ENCODE peak calls at places on chromosomes 16 and 17, in ten cellular contexts. L is cardiac muscle cell; N is CD8-positive, alpha-beta memory T cell; R is neural progenitor cell; K is mesendoderm; U is astrocyte; X is mucosa of descending colon; H is stomach; G is BE2C; S is HCT116. F is an unnamed sample.
A peak's percentile ranks its signal among the peaks of the same experiment; 100 is the strongest.

GRCh38 chr17:41417576-41418015 is 6.8 kb downstream of the KRT37 start:
- DNase-seq in K (peak; percentile 65), N (no peak), U (no peak), L (no peak), G (no peak), S (no peak), H (no peak), X (peak; percentile 14), R (peak; percentile 35), F (no peak)

GRCh38 chr17:78242024-78242742 is 10.8 kb downstream of the TMEM235 start:
- DNase-seq in R (no peak), N (no peak), X (no peak), K (no peak), G (no peak), U (no peak), H (no peak), S (no peak), L (no peak), F (no peak)

GRCh38 chr17:14046978-14047377 is 22.3 kb upstream of the COX10 start:
- DNase-seq in G (no peak), U (no peak), R (no peak), H (no peak), K (no peak), N (no peak), X (no peak), S (no peak), L (no peak), F (no peak)

GRCh38 chr16:77223184-77223583 is 24.0 kb downstream of the SYCE1L start:
- DNase-seq in U (no peak), N (no peak), K (peak; percentile 71), G (peak; percentile 45), S (no peak), H (no peak), R (peak; percentile 48), L (no peak), X (no peak), F (no peak)

GRCh38 chr16:66717112-66717675 is 20.7 kb upstream of the CMTM4 start:
- DNase-seq in N (no peak), X (peak; percentile 67), R (peak; percentile 61), K (peak; percentile 83), G (peak; percentile 77), H (no peak), L (peak; percentile 67), U (peak; percentile 86), S (no peak), F (no peak)

GRCh38 chr17:48391460-48391859 is 38.6 kb downstream of the SKAP1 start:
- DNase-seq in K (no peak), H (no peak), L (no peak), R (no peak), U (no peak), X (no peak), S (no peak), N (no peak), G (no peak), F (no peak)

GRCh38 chr17:13395346-13395745 is 206.4 kb downstream of the HS3ST3A1 start:
- DNase-seq in L (peak; percentile 23), S (no peak), K (no peak), H (no peak), R (no peak), G (no peak), N (no peak), U (no peak), X (peak; percentile 4), F (no peak)

GRCh38 chr16:12155235-12155634 is 178.7 kb downstream of the SNX29 start:
- DNase-seq in H (no peak), S (no peak), U (no peak), X (no peak), G (no peak), R (no peak), K (no peak), L (no peak), N (no peak), F (no peak)

GRCh38 chr17:82101767-82102679 is 4.0 kb upstream of the FASN start:
- DNase-seq in N (no peak), X (no peak), S (no peak), U (no peak), L (no peak), K (peak; percentile 29), G (no peak), R (no peak), H (peak; percentile 73), F (no peak)

GRCh38 chr17:82098169-82098938 is at the start of gene FASN:
- DNase-seq in L (peak; percentile 98), X (peak; percentile 98), S (peak; percentile 91), K (peak; percentile 97), R (peak; percentile 99), G (peak; percentile 97), N (peak; percentile 90), U (peak; percentile 85), H (peak; percentile 97), F (peak; percentile 58)

GRCh38 chr17:82098939-82099765 is 1.1 kb upstream of the FASN start:
- DNase-seq in S (no peak), H (no peak), L (no peak), N (no peak), X (peak; percentile 36), G (no peak), K (no peak), U (no peak), R (peak; percentile 56), F (no peak)

GRCh38 chr17:82101301-82101715 is 3.3 kb upstream of the FASN start:
- DNase-seq in H (no peak), X (no peak), R (no peak), U (no peak), L (no peak), S (no peak), N (no peak), G (peak; percentile 55), K (no peak), F (no peak)

GRCh38 chr17:82100502-82101298 is 2.7 kb upstream of the FASN start:
- DNase-seq in G (peak; percentile 22), X (no peak), N (no peak), R (no peak), U (no peak), L (no peak), H (no peak), S (no peak), K (no peak), F (no peak)
- H3K4me1 ChIP-seq in G (peaks cover 32% of the 10 kb centered on the region), X (peaks cover 41% of the 10 kb centered on the region), N (peaks cover 22% of the 10 kb centered on the region), R (peaks cover 66% of the 10 kb centered on the region), U (peaks cover 25% of the 10 kb centered on the region), L (peaks cover 25% of the 10 kb centered on the region), H (peaks cover 69% of the 10 kb centered on the region), S (peaks cover 66% of the 10 kb centered on the region), K (peaks cover 13% of the 10 kb centered on the region), F (peaks cover 39% of the 10 kb centered on the region)

DNA sequence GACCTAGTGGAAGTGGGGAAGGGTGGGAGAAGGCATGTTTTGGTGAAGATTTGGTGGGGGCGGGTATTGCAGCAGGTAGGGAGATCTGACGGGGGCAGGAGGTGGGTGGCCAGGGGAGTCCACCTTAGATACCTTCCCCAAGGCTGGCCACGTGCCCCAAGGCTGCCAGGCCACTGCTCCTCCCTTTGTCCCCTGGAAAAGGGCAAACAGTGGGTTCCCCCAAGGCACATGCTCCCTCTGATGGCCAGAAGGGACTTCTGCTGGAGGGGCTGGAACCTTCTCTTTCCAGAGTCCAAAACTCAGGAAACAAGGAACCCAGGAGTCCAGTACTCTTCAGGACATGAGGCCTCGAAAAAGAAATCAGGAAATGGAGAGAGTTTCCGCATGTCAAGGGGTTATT is 6.2 kb upstream of the PSMD3 start:
- DNase-seq in X (no peak), U (no peak), K (no peak), H (no peak), S (no peak), G (no peak), N (no peak), R (no peak), L (no peak), F (no peak)
- H3K4me1 ChIP-seq in X (peaks cover 7% of the 10 kb centered on the region), U (peaks cover 8% of the 10 kb centered on the region), K (peaks cover 1% of the 10 kb centered on the region), H (no peaks in the 10 kb centered on the region), S (peaks cover 4% of the 10 kb centered on the region), G (no peaks in the 10 kb centered on the region), N (peaks cover 2% of the 10 kb centered on the region), R (peaks cover under 1% of the 10 kb centered on the region), L (no peaks in the 10 kb centered on the region), F (peaks cover 21% of the 10 kb centered on the region)

GRCh38 chr17:59632398-59632797 is 12.7 kb downstream of the CLTC start:
- DNase-seq in G (no peak), S (no peak), R (no peak), N (no peak), L (no peak), K (no peak), X (no peak), H (no peak), U (no peak), F (no peak)
- H3K4me1 ChIP-seq in G (peaks cover 3% of the 10 kb centered on the region), S (peaks cover 8% of the 10 kb centered on the region), R (no peaks in the 10 kb centered on the region), N (peaks cover 42% of the 10 kb centered on the region), L (no peaks in the 10 kb centered on the region), K (no peaks in the 10 kb centered on the region), X (peaks cover 14% of the 10 kb centered on the region), H (peaks cover 40% of the 10 kb centered on the region), U (peaks cover 7% of the 10 kb centered on the region), F (peaks cover 4% of the 10 kb centered on the region)

DNA sequence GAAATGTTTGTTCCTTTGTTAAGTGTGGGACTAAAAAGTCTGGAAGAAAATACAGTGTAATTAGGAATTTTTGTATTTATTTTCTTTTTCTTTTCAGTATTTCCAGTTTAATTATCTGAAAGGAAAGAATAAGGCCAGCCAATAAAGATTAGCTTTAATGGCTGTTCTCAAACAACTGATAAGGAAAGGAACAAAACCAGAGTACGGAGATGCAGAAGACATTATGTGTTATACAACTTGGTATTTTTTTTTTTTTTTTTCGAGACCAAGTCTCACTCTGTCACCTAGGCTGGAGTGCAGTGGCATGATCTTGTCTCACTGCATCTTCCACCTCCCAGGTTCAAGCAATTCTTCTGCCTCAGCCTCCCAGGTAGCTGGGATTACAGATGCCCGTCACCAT is 47.5 kb downstream of the SNTB2 start:
- DNase-seq in X (no peak), R (no peak), L (no peak), G (no peak), S (no peak), U (no peak), N (no peak), K (no peak), H (no peak), F (no peak)
- H3K4me1 ChIP-seq in X (no peaks in the 10 kb centered on the region), R (no peaks in the 10 kb centered on the region), L (no peaks in the 10 kb centered on the region), G (peaks cover 5% of the 10 kb centered on the region), S (no peaks in the 10 kb centered on the region), U (no peaks in the 10 kb centered on the region), N (no peaks in the 10 kb centered on the region), K (no peaks in the 10 kb centered on the region), H (no peaks in the 10 kb centered on the region), F (no peaks in the 10 kb centered on the region)

GRCh38 chr17:40110026-40110425 is 9.6 kb upstream of the NR1D1 start:
- DNase-seq in S (no peak), G (no peak), K (no peak), L (no peak), N (no peak), X (peak; percentile 43), H (no peak), R (peak; percentile 89), U (no peak), F (no peak)
- H3K4me1 ChIP-seq in S (peaks cover 89% of the 10 kb centered on the region), G (peaks cover 37% of the 10 kb centered on the region), K (peaks cover 14% of the 10 kb centered on the region), L (peaks cover 56% of the 10 kb centered on the region), N (peaks cover 86% of the 10 kb centered on the region), X (peaks cover 92% of the 10 kb centered on the region), H (peaks cover 80% of the 10 kb centered on the region), R (peaks cover 69% of the 10 kb centered on the region), U (peaks cover 77% of the 10 kb centered on the region), F (peaks cover 72% of the 10 kb centered on the region)

F was measured in keratinocyte.